ENCODE peak calls at places on chromosomes 7 and 10, in ten cellular contexts. R, G, W, E, S, H, P, T, M and L are unnamed samples. For H3K4me1, the result is how much of the 10 kb centered on the place peaks cover.

GRCh38 chr10:100368721-100369120 is 21.7 kb downstream of the SCD start:
- DNase-seq in W (no peak), T (no peak), G (no peak), M (no peak), S (no peak), H (no peak), E (no peak), R (no peak), P (no peak), L (no peak)

GRCh38 chr10:23367896-23368685 is 23.5 kb upstream of the C10orf67 start:
- DNase-seq in E (no peak), T (no peak), M (no peak), W (no peak), S (no peak), G (no peak), H (no peak), R (no peak), P (no peak), L (no peak)

GRCh38 chr7:156854654-156855053 is 38.3 kb downstream of the LMBR1 start:
- DNase-seq in T (no peak), S (no peak), G (no peak), P (no peak), R (no peak), E (no peak), H (no peak), W (no peak), M (no peak), L (no peak)

GRCh38 chr10:34607894-34608293 is 207.2 kb downstream of the PARD3 start:
- DNase-seq in W (no peak), G (no peak), T (no peak), H (no peak), P (no peak), E (no peak), R (no peak), S (no peak), M (no peak), L (no peak)

GRCh38 chr7:39845011-39845410 is 105.0 kb upstream of the CDK13 start:
- DNase-seq in R (no peak), P (no peak), W (no peak), G (no peak), S (no peak), T (no peak), M (no peak), H (no peak), E (no peak), L (no peak)

GRCh38 chr7:28998110-28998509 is 40.0 kb upstream of the TRIL start:
- DNase-seq in T (no peak), S (peak), M (no peak), W (no peak), H (no peak), G (no peak), P (no peak), E (no peak), R (no peak), L (no peak)

GRCh38 chr7:36036590-36036989 is 116.5 kb upstream of the EEPD1 start:
- DNase-seq in P (no peak), E (no peak), W (no peak), H (no peak), R (no peak), T (no peak), S (peak), M (no peak), G (no peak), L (no peak)

GRCh38 chr10:118047363-118047719 is 600 bp upstream of the RAB11FIP2 start:
- DNase-seq in S (peak), W (no peak), P (peak), H (peak), E (no peak), R (no peak), G (peak), M (no peak), T (no peak), L (no peak)

GRCh38 chr10:68992721-68993440 is 4.3 kb downstream of the KIFBP start:
- DNase-seq in G (no peak), P (no peak), H (no peak), T (peak), W (no peak), S (peak), M (no peak), E (no peak), R (no peak), L (peak)

GRCh38 chr7:82405291-82405690 is 38.3 kb downstream of the CACNA2D1 start:
- DNase-seq in W (no peak), M (no peak), G (no peak), E (no peak), T (no peak), S (no peak), H (no peak), P (no peak), R (no peak), L (no peak)

GRCh38 chr10:30040597-30040996 is 18.8 kb downstream of the JCAD start:
- DNase-seq in G (no peak), E (no peak), M (no peak), S (no peak), W (no peak), T (no peak), H (no peak), R (no peak), P (no peak), L (no peak)

GRCh38 chr10:113473851-113474250 is 79.0 kb upstream of the HABP2 start:
- DNase-seq in M (no peak), G (no peak), W (no peak), E (no peak), R (no peak), S (no peak), P (no peak), H (no peak), T (no peak), L (no peak)

GRCh38 chr10:44974628-44975431 is 3.8 kb downstream of the DEPP1 start:
- DNase-seq in H (peak), R (no peak), W (no peak), P (peak), G (peak), S (peak), M (no peak), E (peak), T (peak), L (peak)

GRCh38 chr10:75201793-75202307 is 8.7 kb upstream of the VDAC2 start:
- DNase-seq in R (no peak), G (no peak), M (no peak), H (no peak), W (no peak), E (no peak), P (no peak), T (no peak), S (no peak), L (no peak)

GRCh38 chr10:103542764-103543616 is 49.5 kb downstream of the NEURL1 start:
- DNase-seq in T (no peak), E (peak), W (no peak), G (no peak), H (peak), M (peak), R (no peak), P (no peak), S (peak), L (peak)

GRCh38 chr10:86310702-86311101 is 55.9 kb downstream of the GRID1 start:
- DNase-seq in M (no peak), W (no peak), G (no peak), E (no peak), S (no peak), T (no peak), P (no peak), H (peak), R (no peak), L (no peak)

GRCh38 chr10:95573953-95574604 is 12.9 kb upstream of the SORBS1 start:
- DNase-seq in E (no peak), R (no peak), M (no peak), H (no peak), G (no peak), P (no peak), W (no peak), S (no peak), T (no peak), L (no peak)

GRCh38 chr7:114085313-114085591 is 166.4 kb upstream of the PPP1R3A start:
- DNase-seq in G (no peak), E (no peak), S (no peak), M (no peak), H (no peak), P (no peak), T (no peak), W (no peak), R (no peak), L (no peak)
- H3K4me1 ChIP-seq in G (under half), E (under half), S (under half), M (under half), H (under half), P (under half), T (under half), W (under half), R (under half), L (under half)

GRCh38 chr7:106660862-106661720 is at the start of gene CCDC71L:
- DNase-seq in M (peak), G (peak), T (peak), R (no peak), H (peak), S (peak), W (peak), E (peak), P (peak), L (peak)
- TF ChIP-seq POLR2A in M (peak), G (peak), T (peak), R (peak), H (no peak), S (peak), W (peak), E (no peak), P (peak), L (peak)

GRCh38 chr10:124663766-124664360 is 80.3 kb downstream of the FAM53B start:
- DNase-seq in T (no peak), R (no peak), S (no peak), W (no peak), G (no peak), M (no peak), E (no peak), H (no peak), P (no peak), L (no peak)
- H3K4me1 ChIP-seq in T (under half), R (under half), S (under half), W (under half), G (under half), M (under half), E (under half), H (under half), P (under half), L (under half)

GRCh38 chr10:62373639-62373994 is 552 bp upstream of the ZNF365 start:
- DNase-seq in S (no peak), E (no peak), T (no peak), H (no peak), M (no peak), P (no peak), R (no peak), W (no peak), G (no peak), L (no peak)

GRCh38 chr10:62377026-62377415 is 2.9 kb downstream of the ZNF365 start:
- DNase-seq in W (no peak), M (no peak), H (no peak), R (no peak), G (no peak), E (no peak), P (no peak), T (no peak), S (no peak), L (no peak)

GRCh38 chr10:62376064-62377025 is 2.2 kb downstream of the ZNF365 start:
- DNase-seq in H (no peak), T (no peak), E (no peak), R (no peak), G (no peak), S (no peak), W (no peak), P (no peak), M (no peak), L (no peak)

GRCh38 chr10:62374862-62375710 is 917 bp downstream of the ZNF365 start:
- DNase-seq in G (no peak), W (no peak), E (no peak), M (no peak), H (no peak), P (no peak), S (no peak), R (no peak), T (no peak), L (no peak)

DNA sequence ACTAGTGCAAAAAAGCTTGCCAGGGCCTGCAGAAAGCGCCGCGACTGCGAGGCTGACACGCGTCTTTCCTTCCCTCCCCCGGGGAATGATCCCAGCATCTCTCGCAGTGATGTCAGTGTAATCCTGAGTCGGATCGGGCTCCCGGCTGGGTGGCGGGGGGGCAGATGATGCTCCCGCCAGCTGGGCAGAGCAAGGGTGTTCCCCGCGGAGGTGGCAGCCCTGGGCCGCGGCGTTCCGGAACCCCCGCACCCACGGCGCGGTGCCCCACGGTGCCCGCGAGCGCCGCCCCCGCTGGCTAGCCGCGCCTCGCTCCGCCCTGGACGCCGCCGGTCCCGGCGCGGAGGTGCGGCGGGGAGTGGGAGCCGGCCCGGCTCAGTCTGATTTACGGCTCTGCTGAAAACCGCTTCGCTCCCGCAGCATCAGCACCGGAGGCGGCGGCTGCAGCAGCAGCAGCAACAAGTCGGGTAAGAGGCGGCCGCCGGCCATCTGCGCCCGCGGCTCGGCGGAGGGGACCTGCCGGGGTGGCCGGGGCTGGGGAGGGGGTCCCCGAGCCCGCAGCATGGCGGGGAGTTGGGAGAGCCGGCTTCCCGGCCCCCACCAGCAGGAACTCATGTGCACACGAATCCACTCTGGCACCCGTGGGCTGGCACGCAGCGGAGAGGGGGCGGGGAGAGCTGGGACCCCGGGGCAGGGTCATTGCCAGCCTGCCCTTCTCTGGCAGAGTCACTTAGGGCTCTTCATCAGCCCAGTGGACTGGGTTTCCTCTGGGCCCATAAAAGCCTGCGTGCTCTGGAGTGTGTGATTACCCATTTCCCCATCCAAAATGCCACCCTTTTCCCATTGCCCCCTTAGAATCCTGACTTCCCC is at the start of gene ZNF365:
- DNase-seq in G (peak), P (peak), E (peak), H (peak), T (no peak), M (no peak), S (no peak), W (no peak), R (no peak), L (peak)
- TF ChIP-seq POLR2A in G (no peak), P (peak), E (no peak), H (no peak), T (no peak), M (no peak), S (peak), W (no peak), R (no peak), L (no peak)

DNA sequence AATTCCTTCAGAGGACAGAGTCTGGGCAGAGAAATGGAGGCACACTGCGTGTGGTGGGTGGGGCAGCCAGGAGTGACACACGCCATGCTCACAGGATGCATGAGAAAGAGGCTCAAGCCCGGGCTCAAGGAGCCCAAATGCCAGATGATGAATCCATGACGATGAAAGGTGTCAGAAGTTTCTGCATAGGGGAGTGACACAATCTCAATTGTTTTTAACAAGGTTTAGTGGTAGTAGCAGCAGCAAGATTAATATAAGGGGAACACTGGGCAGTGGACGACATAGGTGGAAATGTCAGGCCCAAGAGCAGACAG is 126.1 kb downstream of the TNS3 start:
- DNase-seq in S (no peak), E (no peak), W (no peak), G (no peak), H (no peak), P (no peak), M (no peak), T (no peak), R (no peak), L (no peak)
- H3K4me1 ChIP-seq in S (half or more), E (under half), W (under half), G (under half), H (under half), P (half or more), M (under half), T (under half), R (half or more), L (half or more)

GRCh38 chr7:23679898-23680416 is at the start of gene FAM221A:
- DNase-seq in T (peak), E (no peak), P (peak), S (peak), M (peak), H (peak), G (peak), W (peak), R (no peak), L (peak)

GRCh38 chr7:23685770-23686169 is 5.8 kb downstream of the FAM221A start:
- DNase-seq in P (no peak), G (no peak), T (no peak), R (no peak), M (no peak), H (no peak), W (no peak), S (no peak), E (no peak), L (no peak)

DNA sequence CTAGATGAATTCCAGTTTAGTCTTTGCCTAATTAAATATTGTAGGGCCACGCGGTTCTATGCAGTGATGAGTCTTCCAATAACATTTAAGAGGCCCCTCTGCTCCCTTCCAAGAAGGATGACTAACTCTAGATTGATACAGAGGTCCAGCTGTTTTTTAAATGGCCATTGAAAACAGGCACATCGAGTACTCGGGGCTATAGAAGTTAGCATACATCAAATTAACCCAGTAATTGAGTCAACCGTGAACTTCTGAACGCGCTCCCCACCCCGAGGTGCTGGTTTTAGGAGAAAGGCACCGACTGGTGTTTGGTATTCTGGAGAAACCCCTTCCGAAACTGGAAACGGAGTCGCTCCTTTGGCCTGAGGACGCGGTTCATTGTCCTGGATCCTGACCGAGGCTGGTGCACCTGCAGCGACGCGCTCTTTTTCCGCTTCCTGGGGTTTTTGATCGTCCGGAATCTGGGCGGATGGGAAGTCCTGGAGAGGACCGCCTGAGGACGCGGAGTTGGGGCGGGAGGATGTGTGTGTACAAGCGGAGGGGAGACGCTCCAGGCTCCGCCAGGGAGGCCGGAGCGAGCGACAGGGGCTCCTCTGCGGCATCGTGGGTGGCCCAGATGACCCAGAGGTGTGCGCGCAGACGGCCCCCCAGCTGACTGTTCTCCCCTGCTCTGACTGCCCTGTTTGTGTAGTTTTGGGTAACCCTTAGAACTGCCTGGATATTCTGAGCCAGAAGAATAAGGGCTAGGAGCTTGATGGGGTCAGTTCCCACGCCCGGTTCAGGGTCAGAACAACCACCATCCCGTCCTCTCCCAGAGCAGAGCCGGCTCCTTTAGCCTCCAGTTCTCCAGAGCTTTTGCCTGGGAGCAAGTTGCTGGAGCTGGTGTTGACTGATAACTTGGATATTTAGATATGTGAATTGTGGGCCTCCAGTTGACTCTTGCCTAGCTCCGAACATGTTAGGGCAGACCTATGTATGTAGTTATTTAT is 712 bp downstream of the FAM221A start:
- DNase-seq in R (no peak), W (no peak), G (peak), E (no peak), H (peak), S (peak), P (no peak), T (peak), M (no peak), L (peak)
- TF ChIP-seq POLR2A in R (no peak), W (no peak), G (no peak), E (no peak), H (no peak), S (no peak), P (no peak), T (no peak), M (no peak), L (peak)

DNA sequence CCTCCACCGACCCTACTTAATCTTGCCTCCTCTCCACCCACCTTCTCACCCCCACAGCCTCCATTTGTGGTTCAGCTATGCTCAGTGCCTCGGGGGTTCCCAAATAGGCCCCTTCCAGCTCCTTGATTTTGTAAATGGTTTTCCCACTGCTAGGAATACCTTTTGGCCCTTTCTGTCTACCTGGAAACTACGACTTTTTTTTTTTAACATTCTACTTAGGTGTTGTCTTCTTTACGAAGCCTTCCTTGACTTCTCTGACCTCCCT is 27.2 kb upstream of the PDCD4 start:
- DNase-seq in S (no peak), R (no peak), E (no peak), H (no peak), W (no peak), T (no peak), G (no peak), M (no peak), P (no peak), L (no peak)
- H3K4me1 ChIP-seq in S (under half), R (under half), E (under half), H (under half), W (under half), T (under half), G (under half), M (half or more), P (under half), L (half or more)

GRCh38 chr7:65980478-65981250 is 1.3 kb downstream of the GUSB start:
- DNase-seq in W (peak), S (peak), M (peak), G (peak), E (no peak), R (no peak), T (peak), P (no peak), H (peak), L (peak)
- TF ChIP-seq POLR2A in W (no peak), S (no peak), M (peak), G (peak), E (no peak), R (no peak), T (no peak), P (no peak), H (no peak), L (no peak)

GRCh38 chr7:148903504-148903903 is 19.4 kb upstream of the EZH2 start:
- DNase-seq in R (no peak), W (no peak), H (no peak), T (no peak), M (no peak), G (no peak), S (no peak), E (no peak), P (no peak), L (no peak)

GRCh38 chr7:148905093-148905666 is 21.1 kb upstream of the EZH2 start:
- DNase-seq in H (no peak), W (no peak), P (no peak), G (no peak), M (no peak), R (no peak), S (no peak), T (no peak), E (no peak), L (no peak)

GRCh38 chr7:148906707-148907498 is 22.8 kb upstream of the EZH2 start:
- DNase-seq in R (no peak), S (no peak), H (no peak), G (no peak), W (no peak), P (no peak), T (no peak), E (no peak), M (no peak), L (no peak)

GRCh38 chr7:148898845-148899474 is 14.9 kb upstream of the EZH2 start:
- DNase-seq in P (no peak), G (no peak), H (no peak), M (no peak), T (no peak), W (no peak), R (no peak), S (no peak), E (no peak), L (no peak)

GRCh38 chr7:148901178-148901577 is 17.1 kb upstream of the EZH2 start:
- DNase-seq in T (no peak), W (no peak), R (no peak), P (no peak), G (no peak), E (no peak), H (no peak), M (no peak), S (no peak), L (no peak)
- H3K4me1 ChIP-seq in T (under half), W (under half), R (under half), P (under half), G (under half), E (under half), H (under half), M (under half), S (under half), L (under half)

GRCh38 chr7:87152112-87152896 is at the start of gene DMTF1:
- DNase-seq in G (peak), E (peak), T (peak), R (no peak), P (peak), M (peak), H (peak), S (peak), W (peak), L (peak)
- TF ChIP-seq POLR2A in G (peak), E (peak), T (peak), R (peak), P (peak), M (peak), H (peak), S (peak), W (peak), L (peak)